ENCODE peak calls at places on chromosomes 4 and X, in four cellular contexts. A is left lung, V is lung, G is IMR-90. X is an unnamed sample.
A peak's percentile ranks its signal among the peaks of the same experiment; 100 is the strongest.

GRCh38 chrX:112614640-112615039 is 65.1 kb downstream of the LHFPL1 start:
- DNase-seq in A (no peak), G (peak; percentile 63), V (no peak), X (no peak)

GRCh38 chrX:153946910-153947769 is 2.7 kb upstream of the RENBP start:
- DNase-seq in G (peak; percentile 68), A (peak; percentile 86), V (peak; percentile 77), X (peak; percentile 75)

GRCh38 chr4:147788791-147789190 is 56.9 kb downstream of the ARHGAP10 start:
- DNase-seq in G (peak; percentile 24), A (no peak), V (no peak), X (no peak)

GRCh38 chr4:76894537-76894936 is 3.4 kb downstream of the SOWAHB start:
- DNase-seq in V (no peak), A (no peak), G (no peak), X (no peak)

GRCh38 chr4:93178279-93178678 is 650.3 kb upstream of the ATOH1 start:
- DNase-seq in A (no peak), G (no peak), V (no peak), X (no peak)

GRCh38 chrX:126238220-126238619 is 72.1 kb upstream of the DCAF12L2 start:
- DNase-seq in G (no peak), A (no peak), V (no peak), X (no peak)

GRCh38 chr4:110612631-110613269 is 10.1 kb downstream of the PITX2 start:
- DNase-seq in A (no peak), V (no peak), G (no peak), X (no peak)

GRCh38 chr4:8644461-8644891 is 51.9 kb downstream of the CPZ start:
- DNase-seq in V (no peak), G (no peak), A (peak; percentile 49), X (no peak)

GRCh38 chr4:180363817-180364216 is 1879.4 kb upstream of the TENM3 start:
- DNase-seq in A (no peak), G (no peak), V (no peak), X (no peak)

GRCh38 chr4:10157478-10158354 is 41.1 kb upstream of the WDR1 start:
- DNase-seq in A (no peak), G (peak; percentile 81), V (peak; percentile 58), X (peak; percentile 13)

GRCh38 chrX:140764401-140764919 is 54.9 kb downstream of the LINC00632 start:
- DNase-seq in A (peak; percentile 50), G (peak; percentile 54), V (no peak), X (no peak)

GRCh38 chr4:111957992-111958391 is 187.3 kb upstream of the FAM241A start:
- DNase-seq in V (no peak), G (no peak), A (no peak), X (no peak)

GRCh38 chr4:122045533-122045932 is 93.7 kb upstream of the TRPC3 start:
- DNase-seq in A (no peak), G (peak; percentile 96), V (peak; percentile 88), X (no peak)

GRCh38 chr4:186771624-186772023 is 48.0 kb upstream of the FAT1 start:
- DNase-seq in A (no peak), V (no peak), G (peak; percentile 19), X (no peak)

GRCh38 chr4:169079942-169080827 is 70.1 kb upstream of the CBR4 start:
- DNase-seq in G (peak; percentile 77), V (no peak), A (peak; percentile 85), X (no peak)

GRCh38 chr4:184534511-184535391 is 60.4 kb upstream of the IRF2 start:
- DNase-seq in V (no peak), G (peak; percentile 67), A (no peak), X (peak; percentile 69)

GRCh38 chr4:26911254-26911653 is 50.6 kb downstream of the STIM2 start:
- DNase-seq in A (no peak), V (no peak), G (no peak), X (no peak)

GRCh38 chr4:12932203-12932788 is 551.8 kb downstream of the RAB28 start:
- DNase-seq in A (no peak), G (no peak), V (no peak), X (no peak)

GRCh38 chr4:61296115-61296514 is 96.0 kb downstream of the ADGRL3 start:
- DNase-seq in G (no peak), A (no peak), V (no peak), X (no peak)

GRCh38 chrX:151359931-151360871 is 36.8 kb upstream of the VMA21 start:
- DNase-seq in V (no peak), A (peak; percentile 61), G (no peak), X (peak; percentile 32)

GRCh38 chr4:129428454-129428853 is 332.5 kb downstream of the C4orf33 start:
- DNase-seq in A (no peak), G (no peak), V (no peak), X (no peak)

GRCh38 chr4:67020079-67020807 is 525.1 kb downstream of the CENPC start:
- DNase-seq in A (no peak), V (no peak), G (no peak), X (no peak)

GRCh38 chr4:177222776-177223175 is 86.9 kb upstream of the NEIL3 start:
- DNase-seq in G (no peak), A (no peak), V (no peak), X (no peak)

GRCh38 chr4:187387709-187388108 is 607.9 kb upstream of the ZFP42 start:
- DNase-seq in G (peak; percentile 47), V (no peak), A (no peak), X (no peak)

GRCh38 chr4:182801626-182802025 is 115.6 kb downstream of the DCTD start:
- DNase-seq in V (no peak), A (no peak), G (no peak), X (no peak)

GRCh38 chrX:45815389-45815788 is 614.7 kb upstream of the DIPK2B start:
- DNase-seq in A (no peak), G (no peak), V (no peak), X (no peak)

GRCh38 chr4:110172972-110173371 is 25.4 kb downstream of the ELOVL6 start:
- DNase-seq in A (no peak), G (no peak), V (no peak), X (no peak)

GRCh38 chrX:1481636-1482529 is 29.2 kb upstream of the ASMTL start:
- DNase-seq in G (peak; percentile 76), A (no peak), V (peak; percentile 63), X (peak; percentile 72)

GRCh38 chr4:42133006-42133405 is 19.4 kb downstream of the BEND4 start:
- DNase-seq in V (no peak), A (no peak), G (no peak), X (no peak)

GRCh38 chr4:27003602-27004238 is 143.1 kb downstream of the STIM2 start:
- DNase-seq in A (no peak), V (no peak), G (peak; percentile 59), X (no peak)

GRCh38 chr4:44558206-44558605 is 93.2 kb downstream of the YIPF7 start:
- DNase-seq in A (no peak), G (no peak), V (no peak), X (no peak)

GRCh38 chr4:152581536-152582160 is 45.8 kb upstream of the FBXW7 start:
- DNase-seq in G (no peak), V (no peak), A (no peak), X (no peak)

GRCh38 chr4:3300198-3300671 is 7.4 kb downstream of the RGS12 start:
- DNase-seq in A (peak; percentile 69), G (no peak), V (no peak), X (no peak)
- H3K4me1 ChIP-seq in A (peaks cover 48% of the 10 kb centered on the region), G (peaks cover 13% of the 10 kb centered on the region), V (peaks cover 30% of the 10 kb centered on the region), X (peaks cover 32% of the 10 kb centered on the region)

DNA sequence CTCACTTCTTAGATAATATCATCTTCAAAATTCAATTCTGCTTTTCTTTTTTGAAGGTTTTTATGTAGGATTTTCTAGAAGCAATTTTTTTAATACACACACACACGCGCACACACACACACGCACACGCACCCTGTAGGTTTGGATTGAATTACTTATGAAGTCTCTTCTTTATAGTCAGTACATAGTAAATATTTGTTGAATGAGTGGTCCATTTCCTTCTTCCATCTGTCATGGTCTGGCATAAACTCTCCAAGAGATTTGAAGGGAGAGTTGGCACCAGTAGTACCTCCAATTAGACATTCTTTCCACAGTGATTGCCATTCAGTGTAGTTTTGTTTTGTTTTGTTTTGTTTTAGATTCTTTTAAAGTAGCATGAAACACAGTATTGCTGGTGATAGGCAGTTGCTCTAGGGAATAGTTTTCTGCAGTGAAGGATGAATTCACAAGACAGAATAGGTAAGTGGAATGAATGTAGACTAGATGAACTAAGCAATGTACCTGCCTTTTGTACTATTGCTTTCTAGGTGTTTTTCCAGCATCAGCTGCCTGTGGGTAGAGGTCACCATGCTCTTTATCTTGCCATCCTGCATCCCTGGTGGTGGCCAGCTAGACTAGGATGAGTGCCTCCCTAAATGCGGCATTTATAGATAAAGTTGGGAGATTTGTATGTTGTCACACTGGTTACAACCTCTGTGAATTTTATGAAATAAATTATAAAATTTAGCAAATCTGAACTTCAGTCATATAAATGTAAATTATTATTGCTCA is 20.5 kb downstream of the PDLIM5 start:
- DNase-seq in A (no peak), G (peak; percentile 69), V (no peak), X (no peak)
- H3K4me1 ChIP-seq in A (no peaks in the 10 kb centered on the region), G (peaks cover 10% of the 10 kb centered on the region), V (peaks cover 3% of the 10 kb centered on the region), X (no peaks in the 10 kb centered on the region)

GRCh38 chr4:70712150-70712549 is 9.6 kb upstream of the RUFY3 start:
- DNase-seq in G (no peak), A (no peak), V (no peak), X (no peak)
- H3K4me1 ChIP-seq in G (peaks cover 2% of the 10 kb centered on the region), A (peaks cover 52% of the 10 kb centered on the region), V (peaks cover 6% of the 10 kb centered on the region), X (peaks cover 17% of the 10 kb centered on the region)

GRCh38 chr4:105155426-105155825 is 8.8 kb downstream of the TET2 start:
- DNase-seq in G (peak; percentile 39), A (no peak), V (no peak), X (no peak)

GRCh38 chr4:105150511-105150910 is 3.8 kb downstream of the TET2 start:
- DNase-seq in A (no peak), V (no peak), G (peak; percentile 28), X (no peak)

GRCh38 chr4:105158837-105159236 is 12.2 kb downstream of the TET2 start:
- DNase-seq in V (peak; percentile 46), G (peak; percentile 56), A (no peak), X (no peak)

GRCh38 chr4:105153749-105154148 is 7.1 kb downstream of the TET2 start:
- DNase-seq in A (no peak), V (no peak), G (no peak), X (no peak)

DNA sequence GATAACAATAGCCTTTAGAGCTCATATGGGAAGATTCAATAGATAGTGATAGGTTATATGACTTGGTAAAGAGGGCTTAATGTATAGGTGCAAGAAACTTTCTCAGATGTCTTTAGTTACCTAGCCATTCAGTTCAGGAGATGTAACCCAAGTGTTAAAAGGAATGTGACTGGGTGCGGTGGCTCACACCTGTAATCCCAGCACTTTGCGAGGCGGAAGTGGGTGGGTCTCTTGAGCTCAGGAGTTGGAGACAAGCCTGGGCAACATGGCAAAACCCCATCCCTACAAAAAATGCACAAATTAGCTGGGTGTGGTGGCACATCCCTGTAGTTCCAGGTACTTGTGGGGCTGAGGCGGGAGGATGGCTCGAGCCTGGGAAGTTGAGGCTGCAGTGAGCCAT is 7.9 kb downstream of the TET2 start:
- DNase-seq in A (peak; percentile 23), V (no peak), G (no peak), X (no peak)
- H3K4me1 ChIP-seq in A (peaks cover 63% of the 10 kb centered on the region), V (peaks cover 5% of the 10 kb centered on the region), G (peaks cover 6% of the 10 kb centered on the region), X (no peaks in the 10 kb centered on the region)

X was measured in naive thymus-derived CD4-positive, alpha-beta T cell.